ENCODE peak calls at places on chromosomes 12 and 14, in seven cellular contexts. C, I, U, D, X, O and S are unnamed samples.

GRCh38 chr12:100993916-100994315 is 199.3 kb downstream of the ANO4 start:
- DNase-seq in C (no peak), X (no peak), O (no peak), D (no peak), U (no peak), I (no peak), S (no peak)

GRCh38 chr14:51527073-51527472 is 124.6 kb upstream of the FRMD6 start:
- DNase-seq in I (no peak), D (peak), X (no peak), O (no peak), C (no peak), U (no peak), S (no peak)

GRCh38 chr12:24544368-24544767 is 404.5 kb downstream of the BCAT1 start:
- DNase-seq in O (no peak), X (no peak), U (no peak), C (no peak), D (no peak), I (no peak), S (no peak)

GRCh38 chr12:122454739-122455138 is 32.3 kb upstream of the CLIP1 start:
- DNase-seq in D (no peak), U (no peak), C (no peak), O (no peak), X (no peak), I (no peak), S (no peak)

GRCh38 chr12:107320031-107320928 is 226.9 kb upstream of the CRY1 start:
- DNase-seq in U (no peak), C (peak), O (peak), D (peak), I (peak), X (peak), S (peak)

GRCh38 chr14:83860757-83861156 is 1669.2 kb upstream of the FLRT2 start:
- DNase-seq in X (no peak), U (no peak), O (no peak), C (no peak), D (no peak), I (no peak), S (no peak)

GRCh38 chr12:83077037-83077436 is 390.3 kb downstream of the TMTC2 start:
- DNase-seq in X (no peak), O (no peak), U (no peak), C (no peak), D (no peak), I (no peak), S (no peak)

GRCh38 chr12:28777603-28778365 is 371.3 kb upstream of the FAR2 start:
- DNase-seq in O (no peak), X (no peak), U (no peak), I (no peak), D (no peak), C (no peak), S (no peak)

GRCh38 chr12:101570022-101570421 is 24.7 kb upstream of the MYBPC1 start:
- DNase-seq in D (peak), I (no peak), O (no peak), U (no peak), X (peak), C (peak), S (no peak)

GRCh38 chr12:5988659-5989116 is 43.6 kb upstream of the ANO2 start:
- DNase-seq in X (peak), C (peak), U (peak), I (peak), D (peak), O (peak), S (peak)

GRCh38 chr14:58705066-58705465 is 67.3 kb downstream of the DACT1 start:
- DNase-seq in D (peak), X (no peak), O (no peak), U (no peak), C (no peak), I (no peak), S (no peak)

GRCh38 chr12:95445884-95446482 is 28.0 kb upstream of the METAP2 start:
- DNase-seq in D (no peak), U (no peak), O (no peak), C (no peak), X (no peak), I (no peak), S (no peak)

GRCh38 chr12:93140801-93141200 is 211.7 kb upstream of the EEA1 start:
- DNase-seq in U (no peak), O (no peak), I (no peak), C (no peak), X (no peak), D (no peak), S (no peak)

GRCh38 chr12:104653730-104654328 is 197.1 kb downstream of the CHST11 start:
- DNase-seq in O (no peak), I (no peak), C (peak), D (no peak), X (no peak), U (no peak), S (no peak)

GRCh38 chr12:113131556-113131955 is 4.0 kb downstream of the RASAL1 start:
- DNase-seq in C (no peak), U (no peak), X (no peak), O (no peak), I (no peak), D (no peak), S (no peak)

GRCh38 chr14:24258548-24259265 is 4.3 kb downstream of the TGM1 start:
- DNase-seq in X (no peak), D (no peak), O (no peak), C (no peak), I (no peak), U (no peak), S (no peak)

GRCh38 chr12:65266408-65266807 is 12.1 kb upstream of the MSRB3 start:
- DNase-seq in I (no peak), C (no peak), O (no peak), D (no peak), X (no peak), U (no peak), S (no peak)

GRCh38 chr12:67545298-67545697 is 103.2 kb upstream of the DYRK2 start:
- DNase-seq in U (no peak), X (no peak), D (no peak), C (no peak), I (no peak), O (no peak), S (no peak)

GRCh38 chr14:88551094-88551870 is 3.5 kb downstream of the PTPN21 start:
- DNase-seq in X (peak), I (peak), O (peak), U (peak), D (peak), C (peak), S (peak)

DNA sequence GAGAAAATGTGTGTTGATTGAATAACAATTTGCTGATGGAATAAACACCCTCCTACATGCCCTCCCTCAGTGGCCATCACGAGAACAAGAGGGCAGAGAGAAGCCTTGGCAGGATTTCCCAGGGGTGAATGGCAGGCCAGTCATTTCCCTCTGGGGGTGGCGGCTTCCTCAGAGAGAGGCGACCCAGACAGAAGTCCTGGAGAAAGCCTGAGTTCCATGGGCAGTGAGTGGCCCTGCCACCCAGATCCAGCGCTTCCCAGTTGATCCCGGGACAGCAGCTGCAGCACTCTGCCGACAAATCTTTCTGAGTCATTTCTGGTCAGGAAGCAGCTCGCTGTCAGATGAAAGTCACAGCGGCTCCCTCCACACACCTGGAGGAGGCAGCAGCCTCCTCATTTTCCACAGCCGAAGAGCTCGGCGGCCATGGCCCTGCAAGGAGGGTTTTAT is 123.0 kb downstream of the SCARB1 start:
- DNase-seq in U (no peak), D (no peak), I (no peak), O (no peak), X (no peak), C (no peak), S (no peak)
- TF ChIP-seq CTCF in U (no peak), D (no peak), I (no peak), O (no peak), X (peak), C (no peak), S (no peak)

DNA sequence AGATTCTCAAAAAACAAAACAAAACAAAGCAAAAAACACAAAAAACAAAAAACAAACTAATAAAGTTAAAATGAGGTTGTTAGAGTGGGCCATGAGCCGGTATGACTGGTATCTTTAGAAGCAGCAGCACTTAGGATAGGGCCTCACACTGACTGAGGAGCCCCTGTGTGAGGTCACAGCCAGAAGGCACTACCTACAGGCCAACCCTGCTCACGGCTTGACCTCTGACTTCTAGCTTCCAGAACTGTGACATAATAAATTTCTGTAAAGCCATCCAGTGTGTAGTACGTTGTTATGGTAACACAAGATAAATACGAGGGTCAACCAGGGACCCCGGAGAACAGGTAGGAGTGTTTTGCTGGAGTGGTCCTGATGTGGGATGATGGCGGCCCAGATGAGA is 629.6 kb downstream of the VRK1 start:
- DNase-seq in X (no peak), I (no peak), O (no peak), U (no peak), C (no peak), D (no peak), S (no peak)
- TF ChIP-seq CTCF in X (no peak), I (no peak), O (no peak), U (no peak), C (no peak), D (no peak), S (no peak)

GRCh38 chr12:48957141-48958048 is at the start of gene ARF3:
- DNase-seq in U (peak), X (peak), D (peak), I (peak), O (peak), C (peak), S (peak)

GRCh38 chr12:48958049-48958388 is 732 bp upstream of the ARF3 start:
- DNase-seq in I (no peak), X (no peak), D (no peak), U (no peak), O (no peak), C (no peak), S (no peak)

GRCh38 chr12:48954781-48955501 is 2.3 kb downstream of the ARF3 start:
- DNase-seq in X (no peak), U (no peak), I (no peak), C (peak), O (no peak), D (no peak), S (no peak)

GRCh38 chr12:48954061-48954460 is 3.2 kb downstream of the ARF3 start:
- DNase-seq in U (no peak), I (no peak), X (no peak), C (no peak), O (no peak), D (no peak), S (no peak)

GRCh38 chr12:48956279-48957140 is 777 bp downstream of the ARF3 start:
- DNase-seq in X (peak), D (peak), U (peak), C (no peak), I (peak), O (no peak), S (peak)
- TF ChIP-seq CTCF in X (no peak), D (no peak), U (no peak), C (no peak), I (no peak), O (no peak), S (no peak)

GRCh38 chr12:57760347-57760982 is 5.6 kb downstream of the MARCHF9 start:
- DNase-seq in C (no peak), O (no peak), X (no peak), I (no peak), U (no peak), D (no peak), S (peak)

GRCh38 chr12:57761391-57761998 is 5.4 kb downstream of the CYP27B1 start:
- DNase-seq in O (no peak), X (no peak), U (no peak), C (no peak), D (no peak), I (no peak), S (no peak)

GRCh38 chr12:57758566-57759359 is 3.9 kb downstream of the MARCHF9 start:
- DNase-seq in D (no peak), C (no peak), U (no peak), O (no peak), I (no peak), X (no peak), S (no peak)

GRCh38 chr12:57757771-57758170 is 2.9 kb downstream of the MARCHF9 start:
- DNase-seq in D (no peak), I (no peak), O (no peak), U (no peak), C (no peak), X (no peak), S (no peak)

GRCh38 chr12:57759360-57759980 is 4.6 kb downstream of the MARCHF9 start:
- DNase-seq in U (no peak), D (no peak), C (peak), O (no peak), I (no peak), X (no peak), S (no peak)
- TF ChIP-seq CTCF in U (no peak), D (peak), C (peak), O (peak), I (peak), X (peak), S (no peak)